ENCODE peak calls at places on chromosome 12, in four cellular contexts. H is cardiac muscle cell; T is effector memory CD8-positive, alpha-beta T cell; D is stimulated activated CD8-positive, alpha-beta memory T cell treated with anti-CD3 and anti-CD28 coated beads, Interleukin-4, amount 100 ng/mL, for 1 hour. W is an unnamed sample.

GRCh38 chr12:116481726-116482125 is 77.5 kb upstream of the MAP1LC3B2 start:
- DNase-seq in H (no peak), T (no peak), D (no peak), W (no peak)

GRCh38 chr12:100553851-100554404 is 19.6 kb upstream of the GAS2L3 start:
- DNase-seq in H (peak), T (no peak), D (no peak), W (no peak)

GRCh38 chr12:118064608-118065007 is 3.6 kb upstream of the WSB2 start:
- DNase-seq in H (no peak), T (no peak), D (no peak), W (peak)

GRCh38 chr12:68951652-68952051 is 18.7 kb upstream of the CPM start:
- DNase-seq in H (peak), T (no peak), D (no peak), W (no peak)

GRCh38 chr12:65496617-65497016 is 218.1 kb downstream of the MSRB3 start:
- DNase-seq in H (peak), T (no peak), D (no peak), W (no peak)

GRCh38 chr12:68349921-68350606 is 17.9 kb upstream of the MDM1 start:
- DNase-seq in H (no peak), T (no peak), D (no peak), W (no peak)

GRCh38 chr12:103800252-103800771 is 40.7 kb downstream of the NT5DC3 start:
- DNase-seq in H (peak), T (no peak), D (no peak), W (no peak)

GRCh38 chr12:26128180-26128579 is 3.3 kb upstream of the BHLHE41 start:
- DNase-seq in H (no peak), T (no peak), D (no peak), W (no peak)

GRCh38 chr12:2152134-2152533 is 99.3 kb downstream of the CACNA1C start:
- DNase-seq in H (no peak), T (no peak), D (no peak), W (no peak)